ENCODE peak calls at places on chromosomes 5 and 9, in six cellular contexts. E, X, U, L, M and J are unnamed samples.

GRCh38 chr5:3382151-3382550 is 213.5 kb upstream of the IRX1 start:
- DNase-seq in L (no peak), U (no peak), X (no peak), E (no peak), M (no peak), J (no peak)

GRCh38 chr9:4506490-4506889 is 16.2 kb downstream of the SLC1A1 start:
- DNase-seq in L (no peak), M (no peak), U (no peak), X (no peak), E (no peak), J (no peak)

GRCh38 chr9:33426843-33427293 is 20.5 kb downstream of the AQP3 start:
- DNase-seq in U (no peak), L (no peak), X (no peak), E (no peak), M (no peak), J (no peak)

GRCh38 chr5:139664273-139664693 is 16.1 kb downstream of the CXXC5 start:
- DNase-seq in E (peak), L (no peak), X (no peak), M (no peak), U (no peak), J (no peak)

GRCh38 chr9:99486684-99487083 is 264.6 kb downstream of the SEC61B start:
- DNase-seq in X (no peak), M (no peak), E (no peak), L (no peak), U (no peak), J (no peak)

GRCh38 chr9:126514037-126514821 is 99.5 kb upstream of the LMX1B start:
- DNase-seq in M (peak), E (peak), U (peak), X (peak), L (peak), J (peak)

GRCh38 chr5:78008356-78008967 is 232.3 kb upstream of the TBCA start:
- DNase-seq in U (peak), M (peak), L (peak), X (no peak), E (no peak), J (peak)

GRCh38 chr9:73259086-73259696 is 107.5 kb downstream of the ANXA1 start:
- DNase-seq in U (no peak), L (no peak), X (no peak), E (no peak), M (no peak), J (no peak)

GRCh38 chr5:71658916-71659661 is 60.0 kb upstream of the CARTPT start:
- DNase-seq in M (peak), L (no peak), X (no peak), E (no peak), U (no peak), J (no peak)

GRCh38 chr9:128632486-128632885 is 24.2 kb downstream of the DYNC2I2 start:
- DNase-seq in E (no peak), U (no peak), X (no peak), M (no peak), L (no peak), J (no peak)

GRCh38 chr9:109771084-109771483 is 8.9 kb upstream of the PALM2AKAP2 start:
- DNase-seq in U (no peak), X (no peak), E (no peak), M (peak), L (no peak), J (no peak)

GRCh38 chr9:110832916-110833315 is 164.3 kb downstream of the MUSK start:
- DNase-seq in U (no peak), E (no peak), X (no peak), L (no peak), M (no peak), J (no peak)

GRCh38 chr9:124781967-124782660 is 5.2 kb downstream of the OLFML2A start:
- DNase-seq in X (no peak), M (no peak), L (no peak), E (no peak), U (no peak), J (no peak)

GRCh38 chr9:4590430-4591122 is 71.5 kb upstream of the PLPP6 start:
- DNase-seq in U (no peak), L (no peak), X (no peak), E (no peak), M (peak), J (no peak)

GRCh38 chr9:126613656-126614055 is at the start of gene LMX1B:
- DNase-seq in E (peak), U (no peak), L (peak), X (no peak), M (peak), J (peak)

GRCh38 chr5:1001406-1002270 is 7.0 kb upstream of the NKD2 start:
- DNase-seq in M (no peak), E (no peak), L (no peak), U (no peak), X (no peak), J (no peak)

GRCh38 chr5:17118631-17119030 is 98.8 kb upstream of the BASP1 start:
- DNase-seq in M (peak), X (no peak), E (no peak), U (no peak), L (no peak), J (peak)

GRCh38 chr9:121286973-121287721 is 19.2 kb downstream of the GSN start:
- DNase-seq in L (peak), E (peak), M (peak), X (no peak), U (no peak), J (no peak)

GRCh38 chr5:126269511-126269910 is 153.7 kb upstream of the GRAMD2B start:
- DNase-seq in U (peak), X (no peak), M (no peak), L (no peak), E (no peak), J (no peak)

GRCh38 chr5:38551020-38552017 is 5.1 kb downstream of the LIFR start:
- DNase-seq in U (peak), X (no peak), L (peak), M (peak), E (peak), J (no peak)

GRCh38 chr5:169751490-169751889 is 114.4 kb downstream of the DOCK2 start:
- DNase-seq in L (no peak), X (no peak), M (no peak), U (no peak), E (no peak), J (no peak)

GRCh38 chr5:132011561-132012384 is at the start of gene ACSL6:
- DNase-seq in U (peak), E (peak), X (no peak), L (peak), M (peak), J (peak)

GRCh38 chr5:57825026-57825683 is 342.5 kb upstream of the ACTBL2 start:
- DNase-seq in M (peak), X (no peak), L (no peak), E (no peak), U (no peak), J (no peak)

GRCh38 chr9:134282138-134282650 is 44.1 kb upstream of the RXRA start:
- DNase-seq in E (no peak), M (no peak), X (no peak), L (no peak), U (no peak), J (no peak)

GRCh38 chr9:80790764-80791163 is 898.6 kb downstream of the TLE1 start:
- DNase-seq in U (no peak), X (no peak), M (no peak), E (no peak), L (no peak), J (no peak)

GRCh38 chr5:18220631-18221030 is 586.4 kb downstream of the TAF11L14 start:
- DNase-seq in M (peak), X (no peak), U (no peak), E (no peak), L (no peak), J (no peak)